ENCODE peak calls at places on chromosomes 4 and X, in nine cellular contexts. S, U, Y, I, N, Z, E, P and R are unnamed samples.

GRCh38 chr4:76708986-76709385 is 189.0 kb downstream of the SOWAHB start:
- DNase-seq in S (no peak), U (no peak), Y (no peak), I (no peak), N (no peak), Z (no peak), E (no peak), P (no peak), R (no peak)

GRCh38 chrX:124362761-124363160 is 16.4 kb downstream of the SH2D1A start:
- DNase-seq in S (no peak), U (no peak), Y (no peak), I (no peak), N (no peak), Z (no peak), E (no peak), P (no peak), R (no peak)

GRCh38 chr4:21948347-21949072 is at the start of gene KCNIP4:
- DNase-seq in S (no peak), U (no peak), Y (no peak), I (peak), N (no peak), Z (peak), E (peak), P (no peak), R (no peak)

GRCh38 chrX:135340827-135341226 is 31.5 kb downstream of the ETDC start:
- DNase-seq in S (no peak), U (no peak), Y (no peak), I (no peak), N (no peak), Z (no peak), E (no peak), P (no peak), R (no peak)

GRCh38 chr4:36244257-36245084 is at the start of gene ARAP2:
- DNase-seq in S (peak), U (peak), Y (peak), I (peak), N (peak), Z (peak), E (peak), P (no peak), R (peak)

GRCh38 chrX:46704767-46705386 is 54.0 kb downstream of the SLC9A7 start:
- DNase-seq in S (no peak), U (no peak), Y (no peak), I (no peak), N (no peak), Z (no peak), E (no peak), P (no peak), R (no peak)

GRCh38 chr4:76622717-76623116 is 187.7 kb downstream of the SHROOM3 start:
- DNase-seq in S (no peak), U (no peak), Y (no peak), I (no peak), N (no peak), Z (no peak), E (no peak), P (no peak), R (no peak)

GRCh38 chr4:100462206-100462605 is 55.6 kb downstream of the EMCN start:
- DNase-seq in S (no peak), U (no peak), Y (no peak), I (no peak), N (no peak), Z (no peak), E (no peak), P (no peak), R (no peak)

GRCh38 chrX:79065696-79066095 is 78.8 kb upstream of the GPR174 start:
- DNase-seq in S (no peak), U (no peak), Y (no peak), I (no peak), N (peak), Z (no peak), E (no peak), P (no peak), R (no peak)

GRCh38 chr4:38621004-38621684 is 42.9 kb upstream of the KLF3 start:
- DNase-seq in S (peak), U (no peak), Y (peak), I (no peak), N (peak), Z (peak), E (peak), P (no peak), R (peak)

GRCh38 chr4:103207673-103208072 is 9.5 kb upstream of the CENPE start:
- DNase-seq in S (peak), U (no peak), Y (no peak), I (no peak), N (no peak), Z (no peak), E (no peak), P (no peak), R (no peak)

GRCh38 chrX:55489315-55490009 is at the start of gene USP51:
- DNase-seq in S (no peak), U (peak), Y (peak), I (peak), N (peak), Z (peak), E (peak), P (peak), R (peak)

GRCh38 chr4:156642161-156642560 is 329.4 kb downstream of the PDGFC start:
- DNase-seq in S (no peak), U (no peak), Y (no peak), I (no peak), N (no peak), Z (no peak), E (no peak), P (no peak), R (no peak)

GRCh38 chr4:27189683-27190082 is 329.0 kb downstream of the STIM2 start:
- DNase-seq in S (no peak), U (no peak), Y (no peak), I (no peak), N (no peak), Z (peak), E (no peak), P (no peak), R (no peak)

GRCh38 chr4:103645991-103646390 is 73.8 kb downstream of the TACR3 start:
- DNase-seq in S (no peak), U (no peak), Y (no peak), I (no peak), N (no peak), Z (no peak), E (no peak), P (no peak), R (no peak)

GRCh38 chr4:129092636-129093172 is 635 bp downstream of the SCLT1 start:
- DNase-seq in S (no peak), U (no peak), Y (no peak), I (no peak), N (no peak), Z (no peak), E (no peak), P (no peak), R (no peak)

GRCh38 chr4:54541426-54542118 is 116.2 kb upstream of the KIT start:
- DNase-seq in S (no peak), U (no peak), Y (no peak), I (no peak), N (no peak), Z (no peak), E (no peak), P (no peak), R (no peak)

GRCh38 chr4:156408749-156409148 is 455.1 kb upstream of the CTSO start:
- DNase-seq in S (no peak), U (no peak), Y (no peak), I (no peak), N (no peak), Z (no peak), E (no peak), P (no peak), R (no peak)

GRCh38 chrX:119760026-119760902 is 1.9 kb downstream of the SOWAHD start:
- DNase-seq in S (no peak), U (no peak), Y (no peak), I (no peak), N (peak), Z (no peak), E (no peak), P (no peak), R (no peak)

GRCh38 chr4:102564399-102564921 is 63.3 kb downstream of the NFKB1 start:
- DNase-seq in S (no peak), U (no peak), Y (no peak), I (no peak), N (no peak), Z (no peak), E (no peak), P (no peak), R (no peak)

GRCh38 chr4:17605236-17605635 is 9.2 kb upstream of the MED28 start:
- DNase-seq in S (no peak), U (no peak), Y (no peak), I (no peak), N (no peak), Z (no peak), E (no peak), P (no peak), R (no peak)

GRCh38 chr4:168319486-168320019 is 1.0 kb upstream of the DDX60 start:
- DNase-seq in S (no peak), U (no peak), Y (no peak), I (no peak), N (no peak), Z (no peak), E (no peak), P (no peak), R (no peak)

GRCh38 chr4:26412381-26413372 is 77.6 kb downstream of the CCKAR start:
- DNase-seq in S (no peak), U (no peak), Y (no peak), I (no peak), N (no peak), Z (peak), E (no peak), P (no peak), R (peak)

GRCh38 chr4:165343353-165344191 is 16.1 kb downstream of the MSMO1 start:
- DNase-seq in S (no peak), U (no peak), Y (no peak), I (no peak), N (no peak), Z (no peak), E (no peak), P (no peak), R (no peak)

GRCh38 chr4:183158062-183158461 is 59.0 kb downstream of the WWC2 start:
- DNase-seq in S (no peak), U (no peak), Y (no peak), I (no peak), N (no peak), Z (no peak), E (no peak), P (no peak), R (no peak)

GRCh38 chr4:95541889-95542607 is 6.7 kb downstream of the UNC5C start:
- DNase-seq in S (no peak), U (no peak), Y (no peak), I (no peak), N (no peak), Z (no peak), E (no peak), P (no peak), R (no peak)

GRCh38 chr4:177093964-177094363 is 215.7 kb upstream of the NEIL3 start:
- DNase-seq in S (no peak), U (no peak), Y (no peak), I (no peak), N (no peak), Z (no peak), E (no peak), P (no peak), R (no peak)

GRCh38 chr4:55386840-55387239 is 8.9 kb upstream of the TMEM165 start:
- DNase-seq in S (no peak), U (no peak), Y (no peak), I (no peak), N (no peak), Z (no peak), E (no peak), P (no peak), R (no peak)

GRCh38 chrX:47247206-47247998 is 14.6 kb downstream of the USP11 start:
- DNase-seq in S (no peak), U (no peak), Y (no peak), I (no peak), N (peak), Z (no peak), E (no peak), P (no peak), R (no peak)

DNA sequence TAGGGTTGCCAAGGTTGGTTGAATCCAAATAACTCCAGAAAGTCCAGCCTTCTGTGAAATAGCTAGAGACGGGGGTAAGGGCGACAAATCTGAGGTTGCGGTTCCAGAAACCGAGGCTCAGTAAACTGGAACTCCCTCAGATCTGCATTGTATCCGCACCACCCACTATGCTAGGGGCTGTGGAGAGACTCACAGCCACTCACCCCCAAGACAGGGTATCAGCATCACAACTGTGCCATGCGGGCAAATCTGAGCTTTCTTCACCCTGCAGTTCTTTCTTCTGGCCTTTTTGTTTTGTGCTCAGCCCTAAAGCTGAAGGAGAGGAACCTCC is 581 bp downstream of the CA5B start:
- DNase-seq in S (no peak), U (no peak), Y (no peak), I (no peak), N (no peak), Z (no peak), E (no peak), P (no peak), R (no peak)
- H3K27ac ChIP-seq in S (no peak), U (peak), Y (peak), I (peak), N (peak), Z (no peak), E (no peak), P (no peak), R (peak)

GRCh38 chr4:74109894-74110605 is 11.1 kb upstream of the CXCL2 start:
- DNase-seq in S (peak), U (no peak), Y (peak), I (no peak), N (no peak), Z (no peak), E (no peak), P (no peak), R (no peak)
- TF ChIP-seq POLR2A in S (no peak), U (no peak), Y (no peak), I (no peak), N (no peak), Z (no peak), E (no peak), P (no peak), R (no peak)

DNA sequence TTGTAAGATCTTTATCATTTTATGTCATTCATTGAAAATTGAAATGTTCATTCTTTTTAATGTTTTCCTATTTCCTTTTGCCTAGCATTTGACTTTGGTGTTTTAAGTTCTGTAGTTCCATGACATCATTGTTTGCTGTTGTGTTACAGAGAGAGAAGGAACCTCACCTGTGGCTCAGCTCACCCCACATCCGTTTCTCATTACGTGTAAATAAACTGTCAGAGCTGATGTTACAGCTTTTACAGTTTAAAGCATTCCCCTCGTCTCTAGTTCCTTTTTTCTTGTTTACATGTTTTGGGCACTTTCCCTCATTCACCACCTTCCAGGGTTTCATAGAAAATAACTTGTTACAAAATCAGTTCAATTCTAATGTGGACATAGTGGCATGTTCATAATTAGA is 137.2 kb downstream of the FNIP2 start:
- DNase-seq in S (no peak), U (no peak), Y (no peak), I (no peak), N (no peak), Z (no peak), E (no peak), P (no peak), R (no peak)
- TF ChIP-seq CTCF in S (no peak), U (no peak), Y (no peak), I (no peak), N (no peak), Z (no peak), E (no peak), P (no peak), R (no peak)

DNA sequence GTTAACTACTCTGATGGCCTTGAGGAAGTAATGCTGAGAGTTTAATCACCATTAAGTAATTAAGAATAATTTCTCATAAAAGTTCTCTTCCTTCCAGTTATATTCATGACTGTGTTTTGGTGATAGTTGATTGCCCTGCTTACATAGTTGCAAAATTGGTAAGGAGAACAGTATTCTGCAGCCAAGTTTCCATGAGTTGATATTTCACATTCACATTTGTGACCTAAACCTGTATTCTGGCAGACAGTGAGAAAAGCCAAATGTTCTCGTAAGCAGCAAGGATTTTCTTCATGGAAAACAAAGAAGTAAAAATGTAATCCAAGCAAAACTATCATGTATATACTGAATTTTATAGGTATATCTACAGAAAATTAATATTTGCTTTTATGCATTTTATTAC is 187.8 kb upstream of the NUDT6 start:
- DNase-seq in S (no peak), U (no peak), Y (no peak), I (no peak), N (no peak), Z (no peak), E (no peak), P (no peak), R (no peak)
- H3K27ac ChIP-seq in S (no peak), U (no peak), Y (no peak), I (no peak), N (no peak), Z (no peak), E (no peak), P (no peak), R (no peak)

DNA sequence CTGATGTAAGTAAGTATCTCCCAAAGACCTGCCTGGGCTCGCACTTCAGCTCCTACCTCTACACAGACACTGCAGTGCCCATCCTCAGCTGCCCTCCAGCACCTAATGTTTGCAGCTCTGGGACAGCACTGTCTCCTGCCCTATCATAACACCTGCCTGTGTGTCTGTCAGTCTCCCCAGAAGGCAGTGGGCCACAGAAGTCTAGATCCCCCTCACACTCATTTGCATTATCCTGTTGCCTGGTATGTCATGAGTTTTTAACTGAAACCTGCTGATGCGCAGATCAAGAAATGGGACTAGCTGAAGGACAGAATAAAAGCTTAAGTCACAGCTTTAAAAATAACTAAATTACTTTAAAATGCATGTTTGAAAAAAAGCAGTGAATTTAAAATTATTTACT is 43.0 kb downstream of the LRP2BP start:
- DNase-seq in S (no peak), U (no peak), Y (no peak), I (no peak), N (no peak), Z (no peak), E (no peak), P (no peak), R (no peak)
- TF ChIP-seq POLR2A in S (no peak), U (no peak), Y (no peak), I (no peak), N (no peak), Z (no peak), E (no peak), P (no peak), R (no peak)

DNA sequence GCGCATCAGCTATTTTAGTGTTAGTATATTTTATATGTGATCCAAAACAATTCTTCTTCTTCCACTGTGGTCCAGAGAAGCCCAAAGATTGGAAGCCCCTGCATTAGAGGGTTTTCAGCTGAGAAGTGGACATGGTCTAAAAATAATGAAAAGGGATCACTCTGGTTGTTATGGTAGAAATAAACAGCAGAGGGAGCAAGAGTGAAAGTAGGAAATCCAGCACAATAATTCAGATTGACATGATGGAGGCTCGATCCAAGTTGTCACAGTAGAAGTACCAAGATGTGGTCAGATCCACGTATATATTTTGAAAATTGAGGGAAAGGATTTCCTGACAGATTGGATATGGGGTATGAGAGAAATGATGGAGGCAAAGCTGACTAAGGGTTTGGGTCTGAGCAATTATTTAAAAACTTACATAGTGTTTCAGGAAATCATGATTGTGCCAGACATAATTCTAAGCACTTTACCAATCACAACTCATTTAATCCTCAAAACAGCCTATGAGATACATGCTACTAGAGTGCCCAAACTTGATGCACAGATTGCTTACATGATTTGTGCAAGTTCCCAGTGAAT is 17.0 kb upstream of the TMEM144 start:
- DNase-seq in S (peak), U (no peak), Y (peak), I (no peak), N (no peak), Z (no peak), E (no peak), P (no peak), R (no peak)
- TF ChIP-seq CTCF in S (peak), U (no peak), Y (peak), I (peak), N (peak), Z (peak), E (no peak), P (peak), R (no peak)

GRCh38 chr4:184344435-184344834 is 126.8 kb upstream of the ENPP6 start:
- DNase-seq in S (no peak), U (no peak), Y (no peak), I (no peak), N (no peak), Z (no peak), E (no peak), P (no peak), R (no peak)
- H3K27ac ChIP-seq in S (no peak), U (no peak), Y (no peak), I (no peak), N (peak), Z (no peak), E (no peak), P (peak), R (no peak)